ENCODE peak calls at places on chromosome 7, in eight cellular contexts. F is T follicular helper cell, R is ovary, A is DMS 273 treated with DMSO at 0.1 percent for 48 hours, X is PC-9, K is coronary artery, W is EL, L is SK-MEL-5. Q is an unnamed sample.
A peak's percentile ranks its signal among the peaks of the same experiment; 100 is the strongest.

GRCh38 chr7:31478744-31479143 is 35.1 kb upstream of the ITPRID1 start:
- DNase-seq in A (no peak), F (no peak), X (peak; percentile 20), W (no peak), R (no peak), K (no peak), L (peak; percentile 38), Q (no peak)

GRCh38 chr7:95688931-95689453 is 83.4 kb upstream of the DYNC1I1 start:
- DNase-seq in A (no peak), R (no peak), W (no peak), K (no peak), X (no peak), F (no peak), L (no peak), Q (peak; percentile 38)

GRCh38 chr7:156079156-156079555 is 266.9 kb upstream of the SHH start:
- DNase-seq in F (no peak), W (no peak), A (no peak), R (no peak), L (no peak), K (no peak), X (no peak), Q (no peak)

GRCh38 chr7:39673868-39674267 is 50.5 kb downstream of the RALA start:
- DNase-seq in F (no peak), W (no peak), R (no peak), K (no peak), X (no peak), L (no peak), A (no peak), Q (no peak)

GRCh38 chr7:116227678-116228239 is 17.4 kb downstream of the TES start:
- DNase-seq in X (peak; percentile 49), A (no peak), R (no peak), L (no peak), F (no peak), K (no peak), W (peak; percentile 87), Q (peak; percentile 92)

GRCh38 chr7:128917061-128917460 is 6.6 kb upstream of the KCP start:
- DNase-seq in A (no peak), X (no peak), F (no peak), W (no peak), L (no peak), K (peak; percentile 54), R (no peak), Q (no peak)

GRCh38 chr7:47132471-47132870 is 449.4 kb downstream of the TNS3 start:
- DNase-seq in K (no peak), W (no peak), L (no peak), R (no peak), X (no peak), F (no peak), A (no peak), Q (no peak)

GRCh38 chr7:81449105-81449504 is 320.7 kb downstream of the HGF start:
- DNase-seq in K (no peak), R (no peak), F (no peak), X (no peak), A (no peak), W (no peak), L (no peak), Q (peak; percentile 9)

GRCh38 chr7:80722596-80723141 is 84.2 kb downstream of the CD36 start:
- DNase-seq in X (peak; percentile 99), K (peak; percentile 84), L (peak; percentile 75), F (no peak), A (no peak), R (no peak), W (peak; percentile 100), Q (peak; percentile 100)

GRCh38 chr7:95595825-95596182 is 512 bp downstream of the PDK4 start:
- DNase-seq in R (peak; percentile 56), L (no peak), W (no peak), K (no peak), X (no peak), A (no peak), F (no peak), Q (no peak)

GRCh38 chr7:114944742-114945625 is 23.1 kb downstream of the MDFIC start:
- DNase-seq in K (peak; percentile 79), L (no peak), A (no peak), F (no peak), R (peak; percentile 69), W (peak; percentile 74), X (no peak), Q (peak; percentile 89)

GRCh38 chr7:121330053-121330833 is 1.4 kb downstream of the WNT16 start:
- DNase-seq in K (no peak), R (peak; percentile 18), A (no peak), F (no peak), W (peak; percentile 37), L (no peak), X (no peak), Q (no peak)

GRCh38 chr7:151784843-151785680 is 91.9 kb downstream of the PRKAG2 start:
- DNase-seq in K (no peak), W (no peak), A (no peak), L (no peak), X (no peak), R (peak; percentile 9), F (no peak), Q (no peak)

GRCh38 chr7:128141683-128142195 is 99.3 kb upstream of the LEP start:
- DNase-seq in K (peak; percentile 21), F (no peak), X (no peak), L (no peak), A (no peak), R (no peak), W (no peak), Q (no peak)

GRCh38 chr7:141157138-141157765 is 83.4 kb downstream of the TMEM178B start:
- DNase-seq in L (no peak), R (no peak), F (no peak), A (no peak), W (no peak), X (no peak), K (no peak), Q (no peak)

GRCh38 chr7:44617225-44617885 is 10.9 kb downstream of the OGDH start:
- DNase-seq in A (no peak), F (no peak), K (no peak), X (peak; percentile 50), W (peak; percentile 53), L (no peak), R (no peak), Q (peak; percentile 74)

GRCh38 chr7:106175507-106175906 is 63.4 kb upstream of the SYPL1 start:
- DNase-seq in A (no peak), R (no peak), W (no peak), L (no peak), K (no peak), F (no peak), X (no peak), Q (no peak)

GRCh38 chr7:46705416-46706255 is 784.6 kb upstream of the IGFBP3 start:
- DNase-seq in X (no peak), F (no peak), W (peak; percentile 36), L (no peak), K (no peak), A (no peak), R (no peak), Q (peak; percentile 60)

GRCh38 chr7:4837041-4837813 is 24.6 kb downstream of the PAPOLB start:
- DNase-seq in W (no peak), A (no peak), L (no peak), F (no peak), K (peak; percentile 70), X (no peak), R (no peak), Q (no peak)

GRCh38 chr7:143205560-143206293 is 16.1 kb upstream of the TAS2R40 start:
- DNase-seq in K (no peak), X (no peak), L (no peak), F (no peak), R (no peak), A (no peak), W (peak; percentile 5), Q (no peak)

GRCh38 chr7:80923211-80923612 is 4.4 kb upstream of the SEMA3C start:
- DNase-seq in W (no peak), X (no peak), K (no peak), L (no peak), A (peak; percentile 75), R (no peak), F (no peak), Q (no peak)

GRCh38 chr7:86914468-86915054 is 144.9 kb downstream of the ELAPOR2 start:
- DNase-seq in A (peak; percentile 8), F (no peak), X (no peak), R (no peak), K (no peak), L (peak; percentile 64), W (peak; percentile 1), Q (peak; percentile 16)

GRCh38 chr7:44074349-44074695 is 8.0 kb downstream of the POLM start:
- DNase-seq in K (no peak), L (no peak), R (no peak), X (no peak), A (no peak), F (no peak), W (no peak), Q (no peak)

GRCh38 chr7:7265057-7265456 is 82.7 kb downstream of the C1GALT1 start:
- DNase-seq in R (no peak), X (no peak), L (no peak), W (peak; percentile 14), A (peak; percentile 35), K (no peak), F (no peak), Q (peak; percentile 23)